ENCODE peak calls at places on chromosomes 3 and 15, in nine cellular contexts. R is osteoblast; E is M059J; N is stimulated activated CD8-positive, alpha-beta memory T cell treated with anti-CD3 and anti-CD28 coated beads, Interleukin-2, amount 100 ng/mL, for 48 hours; Z is PC-3; D is AG04450; B is stimulated activated CD4-positive, alpha-beta T cell treated with anti-CD3 and anti-CD28 coated beads, Interleukin-2, amount 100 ng/mL, for 24 hours; M is GM06990; X is iPS DF 6.9. W is an unnamed sample.

GRCh38 chr3:38579146-38579545 is 70.3 kb downstream of the SCN5A start:
- DNase-seq in N (no peak), B (no peak), X (no peak), Z (no peak), E (peak), R (no peak), D (no peak), M (no peak), W (no peak)

GRCh38 chr3:40780801-40781406 is 256.1 kb downstream of the ZNF621 start:
- DNase-seq in Z (peak), E (peak), B (no peak), X (no peak), M (no peak), D (no peak), R (peak), N (no peak), W (no peak)

GRCh38 chr3:13044496-13045244 is 28.6 kb downstream of the IQSEC1 start:
- DNase-seq in R (no peak), M (no peak), D (no peak), B (no peak), Z (no peak), E (no peak), X (no peak), N (no peak), W (peak)

GRCh38 chr15:33013827-33014445 is 180.6 kb downstream of the FMN1 start:
- DNase-seq in D (no peak), R (peak), B (no peak), N (no peak), M (no peak), X (no peak), E (peak), Z (peak), W (no peak)

GRCh38 chr15:63453181-63453905 is 51.0 kb upstream of the USP3 start:
- DNase-seq in N (no peak), R (peak), D (no peak), B (no peak), Z (no peak), X (no peak), E (no peak), M (no peak), W (no peak)

GRCh38 chr3:12972043-12972442 is 101.2 kb downstream of the IQSEC1 start:
- DNase-seq in D (no peak), M (no peak), Z (no peak), B (no peak), X (no peak), E (no peak), N (no peak), R (no peak), W (no peak)

GRCh38 chr3:14486460-14486859 is 53.7 kb downstream of the GRIP2 start:
- DNase-seq in B (no peak), D (no peak), E (no peak), R (peak), X (no peak), Z (no peak), N (no peak), M (no peak), W (no peak)

GRCh38 chr3:157159037-157159761 is 748 bp downstream of the CCNL1 start:
- DNase-seq in R (peak), X (no peak), Z (peak), E (peak), D (no peak), N (peak), B (peak), M (peak), W (peak)

GRCh38 chr3:165796701-165797100 is 40.5 kb downstream of the BCHE start:
- DNase-seq in X (no peak), R (no peak), E (no peak), N (no peak), D (no peak), M (no peak), B (no peak), Z (no peak), W (no peak)

GRCh38 chr3:120567370-120568197 is 28.6 kb upstream of the NDUFB4 start:
- DNase-seq in M (no peak), Z (peak), B (no peak), X (no peak), E (peak), R (no peak), D (no peak), N (no peak), W (no peak)

GRCh38 chr15:98796685-98797084 is 148.3 kb downstream of the IGF1R start:
- DNase-seq in N (no peak), B (no peak), M (no peak), E (no peak), Z (no peak), X (no peak), D (no peak), R (no peak), W (no peak)

GRCh38 chr15:69990566-69991391 is 106.9 kb downstream of the TLE3 start:
- DNase-seq in X (no peak), B (no peak), D (no peak), E (no peak), Z (no peak), R (peak), M (no peak), N (no peak), W (no peak)

GRCh38 chr15:35410775-35411174 is 135.2 kb downstream of the DPH6 start:
- DNase-seq in E (no peak), X (no peak), R (no peak), B (no peak), D (no peak), N (no peak), Z (no peak), M (no peak), W (no peak)

GRCh38 chr3:161700998-161701397 is 204.4 kb downstream of the OTOL1 start:
- DNase-seq in R (no peak), N (no peak), B (no peak), D (no peak), M (peak), X (peak), Z (peak), E (no peak), W (peak)